ENCODE peak calls at places on chromosomes 12 and 14, in seven cellular contexts. B is fibroblast of the aortic adventitia; Y is stimulated activated CD8-positive, alpha-beta memory T cell treated with anti-CD3 and anti-CD28 coated beads, Interleukin-4, amount 100 ng/mL, for 1 hour; I is hepatic stellate cell; U is osteocyte; X is activated CD4-positive, CD25-positive, alpha-beta regulatory T cell; J is activated CD4-positive, alpha-beta T cell treated with anti-CD3 and anti-CD28 coated beads, Interleukin-2, amount 50 U/mL, for 1 hour. H is an unnamed sample.

GRCh38 chr12:132131952-132132351 is 12.2 kb downstream of the DDX51 start:
- DNase-seq in B (no peak), Y (no peak), I (no peak), U (no peak), X (no peak), J (no peak), H (no peak)

GRCh38 chr14:75572104-75572503 is 6.3 kb upstream of the FLVCR2 start:
- DNase-seq in B (no peak), Y (no peak), I (no peak), U (no peak), X (no peak), J (no peak), H (no peak)

GRCh38 chr14:87002831-87003230 is 990.2 kb downstream of the GALC start:
- DNase-seq in B (peak), Y (no peak), I (no peak), U (no peak), X (no peak), J (no peak), H (no peak)

GRCh38 chr12:131137836-131138637 is 184.3 kb downstream of the ADGRD1 start:
- DNase-seq in B (peak), Y (no peak), I (no peak), U (no peak), X (no peak), J (no peak), H (no peak)

GRCh38 chr12:68564166-68564565 is 46.5 kb upstream of the RAP1B start:
- DNase-seq in B (no peak), Y (no peak), I (no peak), U (no peak), X (no peak), J (no peak), H (no peak)

GRCh38 chr14:93965287-93965821 is 11.0 kb downstream of the ASB2 start:
- DNase-seq in B (peak), Y (no peak), I (peak), U (no peak), X (no peak), J (no peak), H (peak)

GRCh38 chr12:12788675-12789368 is 3.4 kb downstream of the APOLD1 start:
- DNase-seq in B (peak), Y (peak), I (peak), U (no peak), X (peak), J (peak), H (no peak)

GRCh38 chr14:68790656-68791077 is 2.2 kb downstream of the ZFP36L1 start:
- DNase-seq in B (no peak), Y (no peak), I (no peak), U (no peak), X (peak), J (peak), H (no peak)

GRCh38 chr12:66194122-66194521 is 5.1 kb downstream of the IRAK3 start:
- DNase-seq in B (no peak), Y (no peak), I (no peak), U (no peak), X (no peak), J (no peak), H (no peak)

GRCh38 chr12:11968041-11968383 is 102.7 kb upstream of the BCL2L14 start:
- DNase-seq in B (no peak), Y (no peak), I (no peak), U (no peak), X (no peak), J (no peak), H (no peak)

GRCh38 chr14:96965885-96966595 is 168.9 kb downstream of the VRK1 start:
- DNase-seq in B (no peak), Y (no peak), I (no peak), U (peak), X (no peak), J (no peak), H (no peak)

GRCh38 chr12:125683748-125684381 is 618.6 kb downstream of the AACS start:
- DNase-seq in B (no peak), Y (no peak), I (no peak), U (peak), X (no peak), J (no peak), H (no peak)

GRCh38 chr12:67107751-67108269 is 161.3 kb upstream of the CAND1 start:
- DNase-seq in B (no peak), Y (no peak), I (no peak), U (no peak), X (no peak), J (no peak), H (no peak)

GRCh38 chr14:65359503-65359902 is 53.0 kb upstream of the FUT8 start:
- DNase-seq in B (peak), Y (no peak), I (no peak), U (no peak), X (no peak), J (no peak), H (no peak)

GRCh38 chr14:75476274-75476995 is 45.8 kb upstream of the BATF start:
- DNase-seq in B (no peak), Y (no peak), I (no peak), U (no peak), X (no peak), J (no peak), H (no peak)

GRCh38 chr14:54364555-54365415 is 32.0 kb upstream of the CDKN3 start:
- DNase-seq in B (peak), Y (no peak), I (no peak), U (no peak), X (no peak), J (no peak), H (no peak)

GRCh38 chr14:104101086-104101621 is 15.7 kb downstream of the ASPG start:
- DNase-seq in B (no peak), Y (no peak), I (no peak), U (no peak), X (no peak), J (no peak), H (no peak)

GRCh38 chr14:20801726-20802125 is 918 bp downstream of the RNASE1 start:
- DNase-seq in B (no peak), Y (no peak), I (no peak), U (no peak), X (no peak), J (no peak), H (no peak)

GRCh38 chr14:52351561-52352491 is 37.7 kb downstream of the PTGER2 start:
- DNase-seq in B (peak), Y (no peak), I (no peak), U (no peak), X (no peak), J (no peak), H (no peak)

GRCh38 chr12:2759733-2760132 is 35.0 kb upstream of the FKBP4 start:
- DNase-seq in B (no peak), Y (no peak), I (no peak), U (peak), X (no peak), J (no peak), H (no peak)

GRCh38 chr12:116299064-116299463 is 21.6 kb upstream of the MED13L start:
- DNase-seq in B (no peak), Y (no peak), I (no peak), U (no peak), X (no peak), J (no peak), H (no peak)

GRCh38 chr12:111546758-111547383 is 52.2 kb downstream of the ATXN2 start:
- DNase-seq in B (peak), Y (no peak), I (no peak), U (no peak), X (no peak), J (no peak), H (no peak)

GRCh38 chr12:83042441-83043215 is 355.9 kb downstream of the TMTC2 start:
- DNase-seq in B (peak), Y (no peak), I (no peak), U (no peak), X (no peak), J (no peak), H (no peak)

GRCh38 chr12:109532721-109533486 is 40.4 kb downstream of the MMAB start:
- DNase-seq in B (no peak), Y (no peak), I (no peak), U (no peak), X (no peak), J (no peak), H (no peak)

GRCh38 chr12:116880817-116881324 is 370 bp downstream of the HRK start:
- DNase-seq in B (peak), Y (no peak), I (peak), U (no peak), X (peak), J (peak), H (no peak)

GRCh38 chr14:97329701-97330100 is 532.5 kb downstream of the VRK1 start:
- DNase-seq in B (no peak), Y (no peak), I (no peak), U (no peak), X (no peak), J (no peak), H (no peak)

GRCh38 chr12:28540324-28540714 is 350.1 kb downstream of the CCDC91 start:
- DNase-seq in B (no peak), Y (no peak), I (no peak), U (no peak), X (no peak), J (no peak), H (no peak)

GRCh38 chr12:42749239-42749638 is 159.7 kb upstream of the PRICKLE1 start:
- DNase-seq in B (no peak), Y (no peak), I (no peak), U (no peak), X (no peak), J (no peak), H (no peak)

GRCh38 chr12:63862187-63863107 is 17.9 kb downstream of the SRGAP1 start:
- DNase-seq in B (no peak), Y (no peak), I (peak), U (no peak), X (no peak), J (no peak), H (no peak)

H was measured in HS-27A.